ENCODE peak calls at places on chromosomes 3 and 15, in six cellular contexts. N is mesendoderm, V is IMR-90, L is neuronal stem cell, X is H9, M is mesenchymal stem cell. Q is an unnamed sample.

GRCh38 chr15:81492303-81492702 is 118.3 kb upstream of the TMC3 start:
- DNase-seq in N (no peak), V (peak; percentile 66), L (no peak), X (no peak), M (no peak), Q (no peak)

GRCh38 chr15:48913141-48913540 is 35.2 kb downstream of the EID1 start:
- DNase-seq in N (peak; percentile 15), V (no peak), L (no peak), X (no peak), M (no peak), Q (no peak)

GRCh38 chr3:170180107-170180951 is 1.2 kb downstream of the PHC3 start:
- DNase-seq in N (peak; percentile 26), V (peak; percentile 42), L (no peak), X (no peak), M (peak; percentile 65), Q (no peak)

GRCh38 chr3:195873281-195873887 is 35.0 kb downstream of the TNK2 start:
- DNase-seq in N (no peak), V (no peak), L (no peak), X (no peak), M (no peak), Q (no peak)

GRCh38 chr15:68589783-68590710 is 11.3 kb downstream of the CORO2B start:
- DNase-seq in N (no peak), V (no peak), L (no peak), X (no peak), M (no peak), Q (no peak)

GRCh38 chr3:182325213-182325941 is 467.9 kb upstream of the ATP11B start:
- DNase-seq in N (no peak), V (no peak), L (no peak), X (no peak), M (peak; percentile 1), Q (no peak)

GRCh38 chr15:68561901-68562300 is 16.9 kb upstream of the CORO2B start:
- DNase-seq in N (no peak), V (no peak), L (no peak), X (no peak), M (no peak), Q (no peak)

GRCh38 chr15:88904808-88905327 is 8.3 kb downstream of the MFGE8 start:
- DNase-seq in N (peak; percentile 91), V (peak; percentile 70), L (peak; percentile 75), X (peak; percentile 86), M (peak; percentile 68), Q (peak; percentile 67)

GRCh38 chr3:187623285-187623814 is 46.8 kb downstream of the SST start:
- DNase-seq in N (no peak), V (no peak), L (no peak), X (no peak), M (peak; percentile 7), Q (no peak)

GRCh38 chr3:38634133-38634532 is 15.4 kb downstream of the SCN5A start:
- DNase-seq in N (peak; percentile 83), V (peak; percentile 62), L (no peak), X (no peak), M (peak; percentile 24), Q (peak; percentile 54)

GRCh38 chr15:55789066-55789660 is 46.2 kb upstream of the PRTG start:
- DNase-seq in N (peak; percentile 69), V (no peak), L (no peak), X (peak; percentile 68), M (no peak), Q (peak; percentile 12)

GRCh38 chr3:51669241-51670052 is 1.6 kb upstream of the TEX264 start:
- DNase-seq in N (peak; percentile 96), V (peak; percentile 80), L (peak; percentile 67), X (peak; percentile 95), M (peak; percentile 83), Q (peak; percentile 98)

GRCh38 chr3:53350652-53351051 is 3.3 kb upstream of the DCP1A start:
- DNase-seq in N (peak; percentile 83), V (peak; percentile 18), L (no peak), X (peak; percentile 41), M (peak; percentile 73), Q (peak; percentile 78)

GRCh38 chr15:70101459-70102113 is 3.9 kb upstream of the TLE3 start:
- DNase-seq in N (peak; percentile 98), V (peak; percentile 86), L (peak; percentile 93), X (peak; percentile 77), M (peak; percentile 98), Q (no peak)

GRCh38 chr3:23113455-23114171 is 89.5 kb upstream of the UBE2E2 start:
- DNase-seq in N (no peak), V (peak; percentile 13), L (no peak), X (no peak), M (peak; percentile 6), Q (peak; percentile 80)

GRCh38 chr3:190346541-190346940 is 24.3 kb upstream of the CLDN1 start:
- DNase-seq in N (no peak), V (peak; percentile 7), L (no peak), X (no peak), M (peak; percentile 38), Q (no peak)

GRCh38 chr15:101029971-101030661 is 111.0 kb downstream of the LRRK1 start:
- DNase-seq in N (no peak), V (no peak), L (no peak), X (peak; percentile 17), M (no peak), Q (no peak)

DNA sequence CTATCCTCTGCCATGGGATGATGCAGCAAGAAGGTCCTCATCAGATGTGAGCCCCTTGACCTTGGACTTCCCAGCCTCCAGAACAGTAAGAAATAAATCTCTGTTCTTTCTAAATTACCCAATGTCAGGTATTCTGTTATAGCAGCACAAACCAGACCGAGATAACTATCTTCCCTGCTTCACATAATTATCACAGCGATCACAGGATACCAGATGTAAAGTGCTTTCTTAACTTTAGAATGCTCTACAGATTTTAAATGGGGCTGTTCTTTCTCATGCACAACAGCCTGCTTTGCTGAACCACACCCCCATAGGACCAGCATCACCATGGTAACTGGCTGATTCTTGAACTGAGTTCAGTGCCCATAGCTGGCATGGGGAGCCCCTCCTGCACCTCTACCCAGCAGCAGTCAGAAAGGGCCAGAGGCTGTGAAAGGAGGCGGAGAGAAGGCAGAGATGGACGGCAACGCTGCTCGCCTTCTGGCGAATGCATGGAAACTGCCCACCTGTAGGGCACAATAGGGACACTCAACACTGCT is 7.8 kb downstream of the CD80 start:
- DNase-seq in N (no peak), V (no peak), L (no peak), X (peak; percentile 30), M (no peak), Q (no peak)
- H2AK5ac ChIP-seq in N (no peak overlapping the region), V (no peak overlapping the region), L (peak overlapping the region; percentile 34), X (no peak overlapping the region), M (no peak overlapping the region), Q (no peak overlapping the region)

DNA sequence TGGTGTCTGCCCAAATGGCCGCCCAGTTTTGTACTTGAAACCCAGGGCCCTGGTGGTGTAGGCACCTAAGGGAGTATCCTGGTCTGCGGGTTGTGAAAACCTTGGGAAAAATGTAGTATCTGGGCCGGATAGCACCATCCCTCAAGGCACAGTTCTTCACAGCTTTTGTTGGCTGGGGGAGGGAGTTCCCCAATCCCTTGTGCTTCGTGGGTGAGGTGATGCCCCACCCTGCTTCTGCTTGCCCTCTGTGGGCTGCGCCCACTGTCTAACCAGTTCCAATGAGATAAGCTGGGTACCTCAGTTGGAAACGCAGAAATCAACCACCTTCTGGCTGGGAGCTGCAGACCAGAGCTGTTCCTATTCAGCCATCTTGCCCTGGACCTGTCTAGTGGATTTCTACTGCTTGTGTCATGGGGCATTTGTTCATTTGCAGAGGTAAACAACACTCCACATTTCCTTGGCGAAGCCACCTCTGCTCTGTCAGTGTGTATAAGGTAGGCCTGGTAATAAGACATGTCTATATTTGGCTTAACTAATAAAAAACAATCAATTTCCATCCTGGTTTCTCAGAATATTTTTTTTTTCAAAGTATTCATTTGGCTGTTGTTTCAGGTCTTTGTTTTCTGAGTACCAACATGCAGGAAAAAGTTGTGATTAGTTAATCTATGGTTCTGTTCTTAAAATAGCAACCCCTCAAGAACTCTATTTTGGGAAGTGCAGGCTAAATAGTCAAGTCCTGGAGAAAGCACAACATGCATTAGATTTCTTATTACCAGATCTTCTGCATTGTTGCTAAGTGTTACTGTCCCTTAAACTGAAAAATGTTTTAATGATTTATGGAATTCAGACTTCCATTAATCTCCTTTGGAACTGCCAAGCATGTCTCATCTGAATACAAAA is 304.3 kb downstream of the ZIC1 start:
- DNase-seq in N (no peak), V (no peak), L (no peak), X (no peak), M (no peak), Q (no peak)
- H2AK5ac ChIP-seq in N (no peak overlapping the region), V (no peak overlapping the region), L (no peak overlapping the region), X (no peak overlapping the region), M (no peak overlapping the region), Q (no peak overlapping the region)

GRCh38 chr15:75639709-75640482 is at the start of gene IMP3:
- DNase-seq in N (peak; percentile 99), V (peak; percentile 95), L (peak; percentile 95), X (peak; percentile 97), M (peak; percentile 98), Q (peak; percentile 96)

GRCh38 chr15:75641176-75641498 is 1.1 kb upstream of the IMP3 start:
- DNase-seq in N (no peak), V (no peak), L (no peak), X (no peak), M (no peak), Q (no peak)

GRCh38 chr15:75640483-75641175 is 605 bp upstream of the IMP3 start:
- DNase-seq in N (peak; percentile 53), V (peak; percentile 45), L (no peak), X (no peak), M (peak; percentile 50), Q (no peak)

GRCh38 chr15:75637245-75638009 is 2.6 kb downstream of the IMP3 start:
- DNase-seq in N (no peak), V (no peak), L (no peak), X (no peak), M (peak; percentile 11), Q (no peak)

GRCh38 chr15:75639191-75639708 is 774 bp downstream of the IMP3 start:
- DNase-seq in N (peak; percentile 37), V (no peak), L (no peak), X (no peak), M (peak; percentile 79), Q (peak; percentile 58)
- H2AK5ac ChIP-seq in N (peak overlapping the region; percentile 2), V (peak overlapping the region; percentile 94), L (peak overlapping the region; percentile 99), X (no peak overlapping the region), M (peak overlapping the region; percentile 31), Q (peak overlapping the region; percentile 0)

GRCh38 chr3:46721009-46721408 is 3.3 kb upstream of the PRSS50 start:
- DNase-seq in N (no peak), V (no peak), L (no peak), X (no peak), M (no peak), Q (no peak)

GRCh38 chr3:46719735-46720271 is 2.1 kb upstream of the PRSS50 start:
- DNase-seq in N (no peak), V (no peak), L (no peak), X (peak; percentile 17), M (no peak), Q (no peak)

GRCh38 chr3:46717447-46718231 is at the start of gene PRSS50:
- DNase-seq in N (peak; percentile 72), V (no peak), L (no peak), X (peak; percentile 80), M (no peak), Q (no peak)

GRCh38 chr3:46716461-46717441 is 918 bp downstream of the PRSS50 start:
- DNase-seq in N (no peak), V (no peak), L (no peak), X (no peak), M (no peak), Q (no peak)

DNA sequence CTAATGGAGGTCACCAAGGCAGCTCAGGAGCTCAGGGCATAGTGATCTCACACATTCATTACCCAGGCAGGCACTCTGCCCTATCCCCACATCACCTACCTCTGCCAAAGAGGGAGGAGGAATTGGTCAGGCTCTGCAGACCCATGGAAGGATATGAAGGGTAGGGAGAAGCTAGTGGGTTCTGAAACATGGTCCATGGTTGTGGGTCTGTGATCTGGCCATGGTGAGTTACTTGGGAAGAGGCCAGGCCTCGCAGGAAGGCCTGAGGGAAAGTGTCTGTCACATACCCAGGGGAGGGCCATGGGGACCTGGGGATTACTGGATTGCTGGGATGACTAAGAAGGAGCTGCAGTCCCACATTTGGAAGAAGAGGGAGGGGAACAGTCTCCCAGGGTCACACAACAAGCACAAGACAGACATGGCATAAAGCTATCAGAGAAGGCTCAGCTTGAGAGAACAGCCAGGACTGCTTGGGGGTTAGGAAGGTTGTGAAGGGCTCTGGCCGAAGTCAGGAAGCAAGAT is 1.4 kb upstream of the PRSS50 start:
- DNase-seq in N (no peak), V (no peak), L (no peak), X (no peak), M (no peak), Q (no peak)
- H2AK5ac ChIP-seq in N (no peak overlapping the region), V (no peak overlapping the region), L (no peak overlapping the region), X (no peak overlapping the region), M (no peak overlapping the region), Q (no peak overlapping the region)

Q was measured in trophoblast cell.